ENCODE peak calls at places on chromosomes 3 and 15, in nine cellular contexts. F, H, W, M, R, Z, G, U and Y are unnamed samples.

GRCh38 chr3:53202331-53203015 is 41.5 kb downstream of the PRKCD start:
- DNase-seq in F (no peak), M (no peak), G (no peak), W (peak; percentile 8), U (no peak), R (no peak), Z (no peak), H (no peak), Y (no peak)

GRCh38 chr3:43710607-43711006 is 19.9 kb downstream of the ABHD5 start:
- DNase-seq in W (no peak), U (no peak), H (no peak), M (no peak), F (no peak), R (no peak), G (no peak), Z (no peak), Y (no peak)

GRCh38 chr3:118991775-118992174 is 42.9 kb downstream of the IGSF11 start:
- DNase-seq in H (no peak), U (no peak), M (no peak), R (no peak), F (no peak), W (no peak), G (peak; percentile 84), Z (no peak), Y (peak; percentile 56)

GRCh38 chr3:14210843-14211594 is 32.4 kb downstream of the LSM3 start:
- DNase-seq in G (no peak), M (no peak), R (peak; percentile 70), Z (no peak), H (no peak), U (no peak), W (no peak), F (no peak), Y (peak; percentile 13)

GRCh38 chr15:98009169-98009568 is 48.7 kb downstream of the ARRDC4 start:
- DNase-seq in W (no peak), G (no peak), H (no peak), U (no peak), Z (no peak), M (no peak), F (no peak), R (no peak), Y (no peak)

GRCh38 chr15:65740148-65740547 is 51.9 kb downstream of the DENND4A start:
- DNase-seq in W (no peak), M (no peak), F (no peak), H (peak; percentile 2), R (no peak), U (no peak), G (no peak), Z (no peak), Y (no peak)

GRCh38 chr3:53046171-53047170 is 598 bp upstream of the SFMBT1 start:
- DNase-seq in H (peak; percentile 28), M (peak; percentile 45), F (peak; percentile 59), W (peak; percentile 12), G (peak; percentile 33), R (no peak), Z (peak; percentile 47), U (peak; percentile 81), Y (peak; percentile 91)

GRCh38 chr3:89246326-89246725 is 138.9 kb downstream of the EPHA3 start:
- DNase-seq in F (no peak), H (peak; percentile 8), G (no peak), W (no peak), U (no peak), Z (no peak), M (peak; percentile 15), R (no peak), Y (peak; percentile 68)

GRCh38 chr15:40358492-40359353 is 704 bp downstream of the DISP2 start:
- DNase-seq in R (no peak), G (no peak), F (no peak), U (peak; percentile 59), W (peak; percentile 41), Z (no peak), M (no peak), H (no peak), Y (no peak)

GRCh38 chr15:59169337-59169736 is 37.3 kb upstream of the LDHAL6B start:
- DNase-seq in R (peak; percentile 93), U (no peak), W (no peak), F (no peak), Z (no peak), G (no peak), M (no peak), H (peak; percentile 76), Y (no peak)

GRCh38 chr15:32683231-32683630 is 34.6 kb upstream of the GREM1 start:
- DNase-seq in M (no peak), R (no peak), F (no peak), H (no peak), Z (no peak), W (no peak), U (no peak), G (no peak), Y (no peak)

GRCh38 chr3:41966206-41966605 is 4.3 kb upstream of the ULK4 start:
- DNase-seq in M (no peak), R (no peak), H (no peak), W (no peak), Z (no peak), F (no peak), G (no peak), U (no peak), Y (no peak)

GRCh38 chr15:69138963-69139362 is 21.5 kb upstream of the GLCE start:
- DNase-seq in H (no peak), Z (no peak), F (no peak), R (no peak), G (no peak), M (no peak), U (no peak), W (no peak), Y (no peak)

GRCh38 chr15:58182460-58183163 is 44.4 kb downstream of the AQP9 start:
- DNase-seq in F (peak; percentile 69), U (peak; percentile 57), W (peak; percentile 26), Z (peak; percentile 7), G (peak; percentile 3), H (peak; percentile 55), M (peak; percentile 62), R (no peak), Y (peak; percentile 79)